ENCODE peak calls at places on chromosomes 1 and 21, in six cellular contexts. One of them, this sample, is unnamed.
A peak's percentile ranks its signal among the peaks of the same experiment; 100 is the strongest.

GRCh38 chr1:46489169-46489637 is 433 bp upstream of the DMBX1 start:
- DNase-seq in cardiac muscle cell: no peak
- DNase-seq in WERI-Rb-1: no peak
- DNase-seq in tibial nerve: no peak
- DNase-seq in uterus: no peak
- DNase-seq in endodermal cell: no peak
- DNase-seq in this sample: no peak

GRCh38 chr1:43493661-43494450 is 36.8 kb upstream of the PTPRF start:
- DNase-seq in endodermal cell: peak; percentile 78
- DNase-seq in tibial nerve: no peak
- DNase-seq in cardiac muscle cell: peak; percentile 42
- DNase-seq in WERI-Rb-1: no peak
- DNase-seq in uterus: no peak
- DNase-seq in this sample: no peak

GRCh38 chr1:145846191-145846590 is 761 bp downstream of the NUDT17 start:
- DNase-seq in endodermal cell: peak; percentile 82
- DNase-seq in WERI-Rb-1: peak; percentile 73
- DNase-seq in tibial nerve: no peak
- DNase-seq in uterus: no peak
- DNase-seq in cardiac muscle cell: peak; percentile 46
- DNase-seq in this sample: no peak

GRCh38 chr1:64664287-64664686 is 80.6 kb upstream of the RAVER2 start:
- DNase-seq in endodermal cell: no peak
- DNase-seq in tibial nerve: no peak
- DNase-seq in cardiac muscle cell: no peak
- DNase-seq in uterus: no peak
- DNase-seq in WERI-Rb-1: no peak
- DNase-seq in this sample: no peak

GRCh38 chr1:64490204-64490818 is 20.4 kb downstream of the CACHD1 start:
- DNase-seq in WERI-Rb-1: no peak
- DNase-seq in endodermal cell: no peak
- DNase-seq in tibial nerve: no peak
- DNase-seq in cardiac muscle cell: no peak
- DNase-seq in uterus: no peak
- DNase-seq in this sample: no peak

GRCh38 chr1:16006552-16007485 is 2.8 kb downstream of the SRARP start:
- DNase-seq in tibial nerve: no peak
- DNase-seq in WERI-Rb-1: no peak
- DNase-seq in endodermal cell: no peak
- DNase-seq in cardiac muscle cell: peak; percentile 40
- DNase-seq in uterus: no peak
- DNase-seq in this sample: no peak

GRCh38 chr1:38835230-38835827 is 24.2 kb downstream of the RRAGC start:
- DNase-seq in WERI-Rb-1: peak; percentile 41
- DNase-seq in uterus: no peak
- DNase-seq in cardiac muscle cell: peak; percentile 91
- DNase-seq in endodermal cell: peak; percentile 80
- DNase-seq in tibial nerve: no peak
- DNase-seq in this sample: no peak

GRCh38 chr1:45246760-45247159 is 40.4 kb upstream of the ZSWIM5 start:
- DNase-seq in WERI-Rb-1: no peak
- DNase-seq in endodermal cell: no peak
- DNase-seq in uterus: no peak
- DNase-seq in cardiac muscle cell: peak; percentile 79
- DNase-seq in tibial nerve: no peak
- DNase-seq in this sample: no peak

GRCh38 chr1:22814176-22815042 is 103.8 kb downstream of the EPHB2 start:
- DNase-seq in endodermal cell: no peak
- DNase-seq in WERI-Rb-1: no peak
- DNase-seq in uterus: peak; percentile 61
- DNase-seq in tibial nerve: peak; percentile 43
- DNase-seq in cardiac muscle cell: no peak
- DNase-seq in this sample: peak; percentile 88

GRCh38 chr21:27429612-27430361 is 462.9 kb upstream of the ADAMTS5 start:
- DNase-seq in WERI-Rb-1: no peak
- DNase-seq in endodermal cell: no peak
- DNase-seq in uterus: no peak
- DNase-seq in tibial nerve: no peak
- DNase-seq in cardiac muscle cell: peak; percentile 46
- DNase-seq in this sample: no peak

GRCh38 chr1:55472784-55473183 is 257.6 kb upstream of the USP24 start:
- DNase-seq in WERI-Rb-1: no peak
- DNase-seq in tibial nerve: no peak
- DNase-seq in cardiac muscle cell: peak; percentile 34
- DNase-seq in endodermal cell: peak; percentile 77
- DNase-seq in uterus: peak; percentile 27
- DNase-seq in this sample: no peak

GRCh38 chr1:174995916-174996315 is 3.8 kb upstream of the CACYBP start:
- DNase-seq in endodermal cell: no peak
- DNase-seq in tibial nerve: no peak
- DNase-seq in cardiac muscle cell: no peak
- DNase-seq in uterus: no peak
- DNase-seq in WERI-Rb-1: no peak
- DNase-seq in this sample: no peak

GRCh38 chr21:31879911-31880310 is 7.1 kb downstream of the HUNK start:
- DNase-seq in tibial nerve: no peak
- DNase-seq in cardiac muscle cell: no peak
- DNase-seq in endodermal cell: no peak
- DNase-seq in uterus: no peak
- DNase-seq in WERI-Rb-1: no peak
- DNase-seq in this sample: no peak

GRCh38 chr1:156238248-156238647 is 3.7 kb upstream of the BGLAP start:
- DNase-seq in tibial nerve: no peak
- DNase-seq in endodermal cell: no peak
- DNase-seq in uterus: no peak
- DNase-seq in WERI-Rb-1: no peak
- DNase-seq in cardiac muscle cell: no peak
- DNase-seq in this sample: no peak

GRCh38 chr1:38852780-38853179 is 6.8 kb downstream of the RRAGC start:
- DNase-seq in tibial nerve: no peak
- DNase-seq in uterus: no peak
- DNase-seq in cardiac muscle cell: no peak
- DNase-seq in endodermal cell: no peak
- DNase-seq in WERI-Rb-1: no peak
- DNase-seq in this sample: no peak

GRCh38 chr1:235056937-235057336 is 71.7 kb downstream of the TOMM20 start:
- DNase-seq in tibial nerve: no peak
- DNase-seq in cardiac muscle cell: no peak
- DNase-seq in endodermal cell: no peak
- DNase-seq in uterus: no peak
- DNase-seq in WERI-Rb-1: no peak
- DNase-seq in this sample: no peak

GRCh38 chr1:206969090-206969489 is 1.2 kb downstream of the FCAMR start:
- DNase-seq in cardiac muscle cell: peak; percentile 6
- DNase-seq in WERI-Rb-1: no peak
- DNase-seq in tibial nerve: no peak
- DNase-seq in uterus: no peak
- DNase-seq in endodermal cell: no peak
- DNase-seq in this sample: no peak

GRCh38 chr1:27581823-27582243 is 22.1 kb downstream of the AHDC1 start:
- DNase-seq in cardiac muscle cell: peak; percentile 55
- DNase-seq in tibial nerve: no peak
- DNase-seq in uterus: peak; percentile 56
- DNase-seq in endodermal cell: no peak
- DNase-seq in WERI-Rb-1: no peak
- DNase-seq in this sample: no peak

GRCh38 chr1:41200728-41201127 is 41.4 kb downstream of the SCMH1 start:
- DNase-seq in cardiac muscle cell: no peak
- DNase-seq in tibial nerve: no peak
- DNase-seq in WERI-Rb-1: no peak
- DNase-seq in uterus: no peak
- DNase-seq in endodermal cell: no peak
- DNase-seq in this sample: no peak

GRCh38 chr1:62341120-62341519 is 21.9 kb upstream of the KANK4 start:
- DNase-seq in endodermal cell: no peak
- DNase-seq in tibial nerve: no peak
- DNase-seq in cardiac muscle cell: no peak
- DNase-seq in uterus: no peak
- DNase-seq in WERI-Rb-1: no peak
- DNase-seq in this sample: no peak

GRCh38 chr1:30704271-30704670 is 19.1 kb downstream of the MATN1 start:
- DNase-seq in uterus: peak; percentile 73
- DNase-seq in tibial nerve: peak; percentile 40
- DNase-seq in cardiac muscle cell: peak; percentile 19
- DNase-seq in endodermal cell: no peak
- DNase-seq in WERI-Rb-1: peak; percentile 65
- DNase-seq in this sample: no peak

GRCh38 chr21:39077816-39078215 is 105.4 kb downstream of the PSMG1 start:
- DNase-seq in WERI-Rb-1: no peak
- DNase-seq in cardiac muscle cell: no peak
- DNase-seq in tibial nerve: no peak
- DNase-seq in endodermal cell: no peak
- DNase-seq in uterus: no peak
- DNase-seq in this sample: no peak

GRCh38 chr1:197865809-197866208 is 36.6 kb upstream of the C1orf53 start:
- DNase-seq in endodermal cell: no peak
- DNase-seq in uterus: no peak
- DNase-seq in tibial nerve: no peak
- DNase-seq in cardiac muscle cell: no peak
- DNase-seq in WERI-Rb-1: no peak
- DNase-seq in this sample: no peak

GRCh38 chr1:44810101-44810761 is 1.9 kb downstream of the BTBD19 start:
- DNase-seq in uterus: peak; percentile 62
- DNase-seq in endodermal cell: peak; percentile 41
- DNase-seq in WERI-Rb-1: no peak
- DNase-seq in cardiac muscle cell: peak; percentile 64
- DNase-seq in tibial nerve: peak; percentile 43
- DNase-seq in this sample: no peak

GRCh38 chr1:215517441-215517891 is 49.6 kb upstream of the KCTD3 start:
- DNase-seq in endodermal cell: peak; percentile 73
- DNase-seq in uterus: no peak
- DNase-seq in cardiac muscle cell: peak; percentile 10
- DNase-seq in WERI-Rb-1: peak; percentile 37
- DNase-seq in tibial nerve: no peak
- DNase-seq in this sample: no peak

GRCh38 chr1:21331752-21332480 is 41.7 kb upstream of the ECE1 start:
- DNase-seq in endodermal cell: no peak
- DNase-seq in uterus: no peak
- DNase-seq in cardiac muscle cell: no peak
- DNase-seq in WERI-Rb-1: no peak
- DNase-seq in tibial nerve: no peak
- DNase-seq in this sample: no peak

GRCh38 chr1:244807138-244807537 is 28.3 kb upstream of the COX20 start:
- DNase-seq in WERI-Rb-1: no peak
- DNase-seq in tibial nerve: no peak
- DNase-seq in cardiac muscle cell: no peak
- DNase-seq in endodermal cell: peak; percentile 11
- DNase-seq in uterus: no peak
- DNase-seq in this sample: no peak

DNA sequence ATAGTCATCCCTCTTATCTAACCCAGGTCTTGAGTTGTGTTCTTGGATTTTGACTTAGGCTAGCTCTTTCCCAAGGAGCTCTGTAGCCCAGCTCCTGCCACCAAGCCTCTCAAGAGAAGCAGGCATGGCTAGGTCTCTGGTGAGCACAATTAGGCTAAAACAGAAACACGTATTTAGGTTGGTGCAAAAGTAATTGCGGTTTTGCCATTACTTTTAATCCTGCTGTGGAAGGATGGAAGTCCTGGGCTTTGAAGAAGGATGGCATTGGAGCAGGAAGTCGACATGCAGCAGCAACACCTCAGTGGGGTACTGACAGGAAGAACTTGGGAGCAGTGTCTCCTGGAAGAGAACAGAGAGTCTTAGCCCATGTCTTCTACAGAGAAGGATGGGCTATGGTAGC is 80.0 kb upstream of the CCDC190 start:
- DNase-seq in WERI-Rb-1: no peak
- DNase-seq in endodermal cell: no peak
- DNase-seq in uterus: no peak
- DNase-seq in tibial nerve: no peak
- DNase-seq in cardiac muscle cell: no peak
- DNase-seq in this sample: no peak
- H3K27ac ChIP-seq in WERI-Rb-1: no peak overlapping the region
- H3K27ac ChIP-seq in endodermal cell: no peak overlapping the region
- H3K27ac ChIP-seq in uterus: no peak overlapping the region
- H3K27ac ChIP-seq in tibial nerve: no peak overlapping the region
- H3K27ac ChIP-seq in cardiac muscle cell: no peak overlapping the region
- H3K27ac ChIP-seq in this sample: no peak overlapping the region

GRCh38 chr1:24321150-24321549 is 2.0 kb downstream of the GRHL3 start:
- DNase-seq in tibial nerve: no peak
- DNase-seq in WERI-Rb-1: no peak
- DNase-seq in cardiac muscle cell: no peak
- DNase-seq in endodermal cell: no peak
- DNase-seq in uterus: no peak
- DNase-seq in this sample: no peak
- TF ChIP-seq CTCF in tibial nerve: no peak
- TF ChIP-seq CTCF in WERI-Rb-1: no peak
- TF ChIP-seq CTCF in cardiac muscle cell: no peak
- TF ChIP-seq CTCF in endodermal cell: no peak
- TF ChIP-seq CTCF in uterus: no peak
- TF ChIP-seq CTCF in this sample: no peak

DNA sequence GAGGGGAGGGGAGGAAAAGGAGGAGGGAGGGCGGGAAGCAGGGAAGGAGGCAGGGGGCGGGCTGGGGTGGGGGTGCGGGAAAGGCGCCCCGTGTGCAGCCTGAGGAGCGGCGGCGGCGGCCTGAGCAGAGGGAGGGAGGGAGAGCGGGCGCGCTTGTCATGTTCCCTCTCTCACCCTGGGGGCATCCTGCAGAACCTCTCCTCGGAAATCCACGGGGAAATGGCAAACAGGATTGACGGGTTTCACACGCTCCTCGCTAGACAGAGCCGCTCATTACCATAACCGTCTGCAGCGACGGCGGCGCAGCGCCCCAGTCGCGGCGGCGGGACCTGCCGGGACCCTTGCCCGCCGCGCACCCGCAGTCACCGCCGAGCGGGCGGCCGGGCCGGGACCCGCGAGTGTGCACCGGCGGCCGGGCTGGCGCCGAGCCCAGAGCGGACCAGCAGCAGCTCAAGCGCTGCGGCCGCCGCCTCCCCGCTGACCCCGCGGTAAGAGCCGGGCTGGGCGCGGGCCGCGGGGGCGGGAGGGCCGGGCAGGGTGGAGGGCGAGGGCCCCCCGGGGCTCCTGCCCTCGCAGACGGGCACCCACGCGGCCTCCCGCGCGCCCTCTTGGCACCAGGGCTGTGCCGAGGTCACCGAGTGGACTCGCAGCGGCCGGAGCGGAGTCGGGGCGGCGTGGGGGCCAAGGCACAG is at the start of gene SERTAD4:
- DNase-seq in tibial nerve: no peak
- DNase-seq in uterus: peak; percentile 37
- DNase-seq in cardiac muscle cell: peak; percentile 46
- DNase-seq in endodermal cell: peak; percentile 78
- DNase-seq in WERI-Rb-1: peak; percentile 81
- DNase-seq in this sample: no peak
- H3K4me3 ChIP-seq in tibial nerve: peak within 1 kb of the TSS; percentile 55
- H3K4me3 ChIP-seq in uterus: peak within 1 kb of the TSS; percentile 85
- H3K4me3 ChIP-seq in cardiac muscle cell: peak within 1 kb of the TSS; percentile 54
- H3K4me3 ChIP-seq in endodermal cell: peak within 1 kb of the TSS; percentile 77
- H3K4me3 ChIP-seq in WERI-Rb-1: peak within 1 kb of the TSS; percentile 89
- H3K4me3 ChIP-seq in this sample: peak within 1 kb of the TSS; percentile 79

GRCh38 chr1:222601233-222601632 is 11.5 kb upstream of the TAF1A start:
- DNase-seq in uterus: no peak
- DNase-seq in WERI-Rb-1: no peak
- DNase-seq in cardiac muscle cell: no peak
- DNase-seq in tibial nerve: no peak
- DNase-seq in endodermal cell: no peak
- DNase-seq in this sample: no peak

GRCh38 chr1:222596696-222597095 is 7.0 kb upstream of the TAF1A start:
- DNase-seq in tibial nerve: no peak
- DNase-seq in WERI-Rb-1: no peak
- DNase-seq in endodermal cell: no peak
- DNase-seq in cardiac muscle cell: no peak
- DNase-seq in uterus: no peak
- DNase-seq in this sample: no peak

GRCh38 chr1:222594789-222595188 is 5.1 kb upstream of the TAF1A start:
- DNase-seq in cardiac muscle cell: no peak
- DNase-seq in tibial nerve: no peak
- DNase-seq in uterus: no peak
- DNase-seq in endodermal cell: no peak
- DNase-seq in WERI-Rb-1: no peak
- DNase-seq in this sample: no peak

GRCh38 chr1:222600274-222600673 is 10.5 kb upstream of the TAF1A start:
- DNase-seq in WERI-Rb-1: no peak
- DNase-seq in cardiac muscle cell: no peak
- DNase-seq in tibial nerve: no peak
- DNase-seq in uterus: no peak
- DNase-seq in endodermal cell: no peak
- DNase-seq in this sample: no peak
- H3K27ac ChIP-seq in WERI-Rb-1: no peak overlapping the region
- H3K27ac ChIP-seq in cardiac muscle cell: no peak overlapping the region
- H3K27ac ChIP-seq in tibial nerve: no peak overlapping the region
- H3K27ac ChIP-seq in uterus: no peak overlapping the region
- H3K27ac ChIP-seq in endodermal cell: no peak overlapping the region
- H3K27ac ChIP-seq in this sample: no peak overlapping the region